ENCODE peak calls at places on chromosome 17, in six cellular contexts. E is heart right ventricle, I is cardiac muscle cell, F is left ventricle myocardium inferior, O is H9, L is endodermal cell. A is an unnamed sample. For H3K9me3, the result is how much of the 10 kb centered on the place peaks cover.

GRCh38 chr17:10073026-10073425 is 125.4 kb downstream of the GAS7 start:
- DNase-seq in F (no peak), E (no peak), L (no peak), I (no peak), O (no peak), A (no peak)

GRCh38 chr17:77458202-77459017 is 317.6 kb downstream of the SEC14L1 start:
- DNase-seq in O (no peak), E (no peak), I (no peak), L (no peak), F (no peak), A (no peak)

GRCh38 chr17:17613708-17614114 is 22.2 kb upstream of the PEMT start:
- DNase-seq in I (peak), F (no peak), L (peak), E (peak), O (peak), A (peak)

GRCh38 chr17:80511222-80512180 is 33.1 kb upstream of the RPTOR start:
- DNase-seq in E (no peak), O (peak), I (no peak), F (no peak), L (peak), A (no peak)

GRCh38 chr17:49850772-49851386 is 3.0 kb upstream of the TAC4 start:
- DNase-seq in E (no peak), I (peak), O (peak), L (peak), F (no peak), A (no peak)

GRCh38 chr17:61416540-61417363 is 17.1 kb downstream of the TBX2 start:
- DNase-seq in L (peak), E (peak), I (peak), F (peak), O (peak), A (peak)

GRCh38 chr17:10041916-10042588 is 137.0 kb upstream of the RCVRN start:
- DNase-seq in E (no peak), F (no peak), I (peak), O (no peak), L (no peak), A (no peak)

GRCh38 chr17:39252788-39253460 is 27.2 kb upstream of the STAC2 start:
- DNase-seq in F (no peak), O (peak), I (no peak), E (no peak), L (peak), A (no peak)

GRCh38 chr17:76704799-76705198 is 6.0 kb downstream of the MXRA7 start:
- DNase-seq in O (no peak), L (peak), F (no peak), E (no peak), I (no peak), A (no peak)

GRCh38 chr17:17206913-17207368 is 808 bp upstream of the PLD6 start:
- DNase-seq in L (no peak), F (no peak), E (no peak), O (peak), I (no peak), A (no peak)

DNA sequence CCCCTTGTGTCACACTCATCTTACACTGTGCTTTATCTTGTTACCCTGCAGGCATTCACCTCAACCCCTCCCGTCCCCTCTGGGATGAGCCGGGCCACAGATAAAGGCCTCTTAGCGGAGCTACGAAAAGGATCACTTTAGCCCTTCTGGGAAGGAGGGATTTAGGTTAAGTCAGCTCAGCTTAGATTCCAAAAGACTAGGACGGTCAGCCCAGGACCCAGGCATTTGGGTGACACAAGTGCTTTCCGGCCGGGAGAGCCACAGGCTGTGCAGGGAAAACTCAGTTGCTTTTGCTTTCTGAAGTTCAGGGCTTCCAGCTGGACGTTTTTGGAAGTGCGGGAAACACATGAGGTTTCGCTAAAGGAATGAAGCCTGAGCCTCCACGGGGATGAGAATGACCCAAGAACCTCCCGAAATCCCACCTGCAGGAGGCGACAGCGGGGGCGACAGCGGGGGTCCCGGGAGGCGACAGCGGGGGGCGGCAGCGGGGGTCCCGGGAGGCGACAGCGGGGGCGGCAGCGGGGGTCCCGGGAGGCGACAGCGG is 11.6 kb upstream of the METRNL start:
- DNase-seq in O (no peak), I (peak), F (peak), E (no peak), L (peak), A (no peak)
- TF ChIP-seq CTCF in O (peak), I (peak), F (no peak), E (no peak), L (peak), A (no peak)

DNA sequence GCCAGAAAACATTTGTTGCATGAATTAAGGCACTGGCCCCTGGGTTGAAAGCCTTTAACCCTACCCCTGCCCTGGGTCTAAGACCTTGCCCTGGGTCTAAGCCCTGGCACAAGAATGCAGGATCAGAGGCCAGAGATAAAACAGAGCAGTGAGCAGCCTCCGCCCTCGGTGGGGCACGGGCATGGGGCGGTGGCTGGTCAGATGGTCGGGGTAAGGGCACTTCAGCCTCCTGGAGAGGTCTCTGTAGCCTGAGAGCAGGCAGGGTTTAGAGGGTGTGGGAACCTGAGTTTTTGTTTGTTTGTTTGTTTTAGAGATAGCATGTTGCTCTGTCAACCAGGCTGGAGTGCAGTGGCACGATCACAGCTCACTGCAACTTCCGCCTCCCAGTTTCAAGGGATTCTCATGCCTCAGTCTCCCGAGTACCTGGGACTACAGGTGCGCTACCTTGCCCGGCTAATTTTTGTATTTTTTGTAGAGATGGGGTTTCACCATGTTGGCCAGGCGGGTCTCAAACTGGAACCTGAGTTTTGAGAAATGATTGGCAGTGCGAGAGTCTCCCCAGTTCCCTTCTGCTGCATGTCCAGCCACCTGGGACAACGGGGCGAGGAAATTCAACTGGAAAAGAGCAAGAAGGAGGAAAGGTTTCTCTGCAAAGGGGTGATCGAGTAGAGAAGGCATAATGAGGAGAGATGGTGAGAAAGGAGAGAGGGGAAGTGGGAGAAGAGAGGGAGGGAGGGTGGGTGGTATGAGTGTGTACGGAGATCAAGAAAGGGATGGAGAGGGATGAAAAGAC is 27.7 kb downstream of the TNS4 start:
- DNase-seq in F (no peak), I (no peak), E (no peak), L (no peak), O (no peak), A (no peak)
- H3K27ac ChIP-seq in F (no peak), I (no peak), E (no peak), L (no peak), O (no peak), A (no peak)

DNA sequence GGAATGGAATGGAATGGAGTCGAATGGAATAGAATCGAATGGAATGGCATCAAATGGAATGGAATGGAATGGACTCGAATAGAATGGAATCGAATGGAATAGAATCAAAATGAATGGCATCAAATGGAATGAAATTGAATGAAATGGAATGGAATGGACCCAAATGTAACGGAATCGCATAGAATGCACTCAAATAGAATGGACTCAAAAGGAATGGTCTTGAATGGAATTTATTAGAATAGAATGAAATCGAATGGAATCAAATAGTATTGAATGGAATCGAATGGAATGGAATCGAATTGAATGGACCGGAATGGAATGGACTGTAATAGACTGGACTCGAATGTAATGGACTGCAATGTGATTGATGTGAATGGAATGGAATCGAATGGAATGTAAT is 501.4 kb upstream of the WSB1 start:
- DNase-seq in F (no peak), O (no peak), L (no peak), E (no peak), I (peak), A (no peak)
- H3K9me3 ChIP-seq in F (half or more), O (half or more), L (half or more), E (half or more), I (under half), A (half or more)

DNA sequence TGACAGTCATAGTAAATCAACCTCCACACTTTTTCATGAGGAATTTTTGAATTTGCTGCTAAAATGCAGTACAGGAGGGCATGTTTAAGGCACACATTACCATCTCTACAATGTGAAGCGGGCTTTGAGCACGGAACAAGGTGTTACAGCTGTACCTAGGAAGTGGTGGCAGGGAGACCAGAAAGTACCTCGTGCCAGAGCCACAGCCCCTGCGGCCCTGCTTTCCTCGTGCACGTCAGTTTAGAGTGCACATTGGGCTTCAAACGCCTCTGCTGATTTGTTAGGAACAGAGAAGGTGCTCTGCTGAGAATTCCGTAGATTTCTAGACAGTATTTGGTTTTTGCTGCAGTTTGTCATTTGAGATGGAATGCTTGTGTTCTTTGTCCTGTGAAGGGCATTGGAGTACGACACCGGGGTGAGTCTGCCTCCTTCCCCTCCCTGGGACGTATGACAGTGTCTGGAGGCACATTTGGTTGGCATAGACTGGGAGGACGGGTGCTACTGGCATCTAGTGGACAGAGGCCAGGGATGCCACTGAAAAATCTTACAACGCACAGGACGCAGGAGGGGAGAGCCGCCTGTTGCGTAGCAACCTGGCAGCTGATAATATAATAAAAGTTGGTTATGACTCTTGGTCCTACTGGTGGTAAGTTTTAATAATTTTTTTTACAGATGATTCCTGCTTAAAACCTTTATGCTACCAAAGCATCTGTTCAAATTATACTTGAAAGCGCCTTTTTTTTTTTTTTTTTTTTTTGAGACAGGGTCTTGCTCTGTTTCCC is 9.1 kb downstream of the FOXK2 start:
- DNase-seq in E (peak), O (peak), I (peak), L (peak), F (peak), A (no peak)
- TF ChIP-seq CTCF in E (peak), O (peak), I (no peak), L (peak), F (peak), A (no peak)

DNA sequence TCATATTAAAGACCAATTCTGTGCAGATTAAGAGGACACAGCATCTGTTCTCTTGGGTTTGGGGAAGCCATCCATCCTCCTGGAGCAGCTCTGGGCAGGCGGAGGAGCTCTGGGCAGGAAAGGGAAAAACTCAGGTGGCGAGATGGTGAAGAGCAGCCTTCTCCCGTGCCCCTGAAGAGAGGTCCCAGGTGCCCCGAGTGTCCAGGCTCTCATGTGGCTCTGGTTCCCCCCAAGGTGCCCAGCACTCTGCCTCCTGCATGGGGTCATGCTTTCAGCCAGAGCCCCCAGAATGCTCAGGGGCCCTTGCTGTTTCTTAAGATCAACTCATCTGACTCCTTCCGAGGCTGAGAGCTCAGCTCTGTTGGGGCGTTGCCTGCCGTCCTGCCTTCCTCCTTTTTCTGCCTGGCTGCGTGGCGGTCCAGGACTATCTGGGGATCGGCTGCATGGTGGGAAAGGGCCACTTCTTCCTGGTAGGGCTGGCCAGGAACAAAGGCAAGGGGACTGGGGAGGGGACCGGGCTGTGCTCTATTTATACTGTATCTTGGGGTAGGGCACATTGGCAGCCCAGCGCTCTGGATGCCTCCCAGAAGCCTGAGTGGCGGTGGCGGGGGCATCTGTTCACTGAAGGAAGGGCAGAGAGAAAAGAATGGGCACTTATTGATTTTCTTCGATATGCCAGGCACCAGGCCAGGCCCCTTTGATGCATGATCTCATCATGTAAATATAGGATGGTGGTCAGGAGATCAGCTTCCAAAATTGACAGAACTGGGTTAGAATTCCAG is 103.2 kb upstream of the SDK2 start:
- DNase-seq in E (peak), O (no peak), F (peak), I (no peak), L (no peak), A (no peak)
- H3K27ac ChIP-seq in E (no peak), O (no peak), F (no peak), I (no peak), L (no peak), A (no peak)

DNA sequence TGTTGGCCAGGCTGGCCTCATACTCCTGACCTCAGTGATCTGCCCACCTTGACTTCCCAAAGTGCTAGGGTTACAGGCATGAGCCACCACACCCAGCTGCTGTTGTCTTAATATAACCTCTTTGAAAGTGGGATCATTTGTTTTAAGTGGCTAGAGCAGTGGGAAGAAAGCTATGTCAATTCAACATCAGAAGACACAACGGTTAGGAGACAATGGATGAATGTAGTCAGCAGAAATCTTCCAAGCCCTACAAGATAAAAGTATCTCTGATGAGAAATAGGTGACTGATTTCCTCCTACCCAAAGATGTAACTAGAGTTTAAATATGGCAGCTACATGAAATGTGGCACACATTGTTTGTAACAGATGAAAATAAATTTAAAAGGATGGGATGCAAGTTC is 20.0 kb upstream of the TRIM25 start:
- DNase-seq in O (no peak), I (no peak), E (no peak), L (no peak), F (no peak), A (no peak)
- H3K9me3 ChIP-seq in O (under half), I (under half), E (under half), L (under half), F (under half), A (under half)

GRCh38 chr17:79123988-79124387 is 49.4 kb downstream of the ENGASE start:
- DNase-seq in F (no peak), E (no peak), O (no peak), L (no peak), I (no peak), A (no peak)

GRCh38 chr17:79124513-79125209 is 50.0 kb downstream of the ENGASE start:
- DNase-seq in L (no peak), E (no peak), F (no peak), I (no peak), O (no peak), A (no peak)

GRCh38 chr17:79127534-79128135 is 53.0 kb downstream of the ENGASE start:
- DNase-seq in E (no peak), I (no peak), O (no peak), L (no peak), F (no peak), A (no peak)

GRCh38 chr17:79125503-79125902 is 50.9 kb downstream of the ENGASE start:
- DNase-seq in E (no peak), F (no peak), L (no peak), I (no peak), O (no peak), A (no peak)

GRCh38 chr17:79126139-79126538 is 51.5 kb downstream of the ENGASE start:
- DNase-seq in F (no peak), I (peak), L (peak), O (peak), E (no peak), A (no peak)
- TF ChIP-seq CTCF in F (peak), I (peak), L (peak), O (peak), E (peak), A (no peak)

GRCh38 chr17:37111329-37111728 is 162.6 kb downstream of the AATF start:
- DNase-seq in E (no peak), O (no peak), I (no peak), L (peak), F (no peak), A (no peak)
- H3K27ac ChIP-seq in E (no peak), O (no peak), I (no peak), L (no peak), F (no peak), A (no peak)

GRCh38 chr17:37430051-37430591 is 23.4 kb downstream of the TADA2A start:
- DNase-seq in F (no peak), I (peak), E (no peak), O (no peak), L (no peak), A (no peak)
- H3K9me3 ChIP-seq in F (under half), I (under half), E (under half), O (under half), L (under half), A (under half)

A was measured in CD4-positive, alpha-beta T cell.